ENCODE peak calls at places on chromosome 2, in four cellular contexts. O is IMR-90, V is neuronal stem cell, D is H1. T is an unnamed sample.

GRCh38 chr2:102592601-102593000 is 26.8 kb upstream of the SLC9A2 start:
- DNase-seq in O (peak; percentile 8), V (no peak), D (peak; percentile 57), T (peak; percentile 8)

GRCh38 chr2:235896061-235896460 is 272.1 kb downstream of the GBX2 start:
- DNase-seq in O (no peak), V (no peak), D (no peak), T (no peak)

GRCh38 chr2:206212673-206213513 is 53.2 kb downstream of the EEF1B2 start:
- DNase-seq in O (peak; percentile 17), V (no peak), D (no peak), T (peak; percentile 25)

GRCh38 chr2:44429034-44429433 is 67.3 kb downstream of the CAMKMT start:
- DNase-seq in O (peak; percentile 54), V (no peak), D (no peak), T (peak; percentile 15)

GRCh38 chr2:46490521-46491141 is 11.3 kb downstream of the TMEM247 start:
- DNase-seq in O (peak; percentile 26), V (no peak), D (peak; percentile 37), T (no peak)

GRCh38 chr2:152200562-152201465 is 25.3 kb upstream of the STAM2 start:
- DNase-seq in O (peak; percentile 98), V (no peak), D (no peak), T (peak; percentile 96)

GRCh38 chr2:38601061-38601460 is 1.7 kb downstream of the HNRNPLL start:
- DNase-seq in O (no peak), V (no peak), D (no peak), T (no peak)

GRCh38 chr2:53509827-53510785 is 257.5 kb upstream of the CHAC2 start:
- DNase-seq in O (no peak), V (peak; percentile 71), D (no peak), T (no peak)

GRCh38 chr2:55620123-55620779 is 2.8 kb upstream of the PPP4R3B start:
- DNase-seq in O (peak; percentile 14), V (no peak), D (no peak), T (peak; percentile 24)

GRCh38 chr2:8575011-8575750 is 106.7 kb upstream of the ID2 start:
- DNase-seq in O (peak; percentile 22), V (no peak), D (no peak), T (no peak)
- H2AK5ac ChIP-seq in O (peak overlapping the region; percentile 4), V (peak overlapping the region; percentile 23), D (no peak overlapping the region), T (no peak overlapping the region)

GRCh38 chr2:98810588-98810928 is 79.6 kb upstream of the MGAT4A start:
- DNase-seq in O (no peak), V (no peak), D (no peak), T (no peak)
- H3K23ac ChIP-seq in O (no peak overlapping the region), V (no peak overlapping the region), D (no peak overlapping the region), T (no peak overlapping the region)

GRCh38 chr2:167752734-167753133 is 494.7 kb downstream of the STK39 start:
- DNase-seq in O (no peak), V (no peak), D (no peak), T (no peak)
- H2AFZ ChIP-seq in O (no peak overlapping the region), V (no peak overlapping the region), D (no peak overlapping the region), T (no peak overlapping the region)

GRCh38 chr2:219280682-219281081 is 1.5 kb downstream of the DNAJB2 start:
- DNase-seq in O (no peak), V (no peak), D (no peak), T (no peak)

GRCh38 chr2:219277703-219278654 is 1.2 kb upstream of the DNAJB2 start:
- DNase-seq in O (peak; percentile 80), V (peak; percentile 76), D (peak; percentile 94), T (peak; percentile 91)

GRCh38 chr2:219279151-219279915 is at the start of gene DNAJB2:
- DNase-seq in O (peak; percentile 99), V (peak; percentile 92), D (peak; percentile 94), T (peak; percentile 100)

GRCh38 chr2:219279916-219280516 is 850 bp downstream of the DNAJB2 start:
- DNase-seq in O (no peak), V (no peak), D (no peak), T (no peak)

GRCh38 chr2:219278655-219279150 is 463 bp upstream of the DNAJB2 start:
- DNase-seq in O (no peak), V (no peak), D (no peak), T (no peak)
- H2AK5ac ChIP-seq in O (peak overlapping the region; percentile 96), V (peak overlapping the region; percentile 17), D (no peak overlapping the region), T (peak overlapping the region; percentile 1)

DNA sequence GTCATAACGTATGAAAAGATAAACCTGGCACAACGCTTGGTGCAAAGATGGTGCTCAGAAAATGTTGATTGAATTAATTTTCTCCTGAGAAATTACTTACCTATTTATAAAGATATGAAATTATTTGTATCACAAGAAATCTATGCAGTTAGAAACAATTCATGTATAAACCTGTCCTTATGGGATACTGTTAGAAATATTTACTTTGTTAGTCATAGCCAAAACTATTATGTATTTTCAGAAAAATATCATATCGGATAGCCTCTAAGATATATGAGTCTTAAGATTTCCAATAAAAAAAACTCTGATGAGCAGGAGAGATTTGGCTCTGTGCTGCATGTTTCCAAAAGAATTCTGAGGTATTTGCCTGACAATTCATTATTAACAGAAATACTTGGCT is 880.7 kb downstream of the LRRTM4 start:
- DNase-seq in O (no peak), V (no peak), D (no peak), T (no peak)
- H3K23ac ChIP-seq in O (no peak overlapping the region), V (no peak overlapping the region), D (no peak overlapping the region), T (no peak overlapping the region)

GRCh38 chr2:27354597-27354927 is 2.0 kb downstream of the GTF3C2 start:
- DNase-seq in O (no peak), V (no peak), D (no peak), T (no peak)

GRCh38 chr2:27351802-27352598 is 4.6 kb downstream of the GTF3C2 start:
- DNase-seq in O (no peak), V (no peak), D (no peak), T (no peak)

GRCh38 chr2:27356056-27356381 is 545 bp downstream of the GTF3C2 start:
- DNase-seq in O (peak; percentile 53), V (no peak), D (peak; percentile 69), T (peak; percentile 83)

GRCh38 chr2:27353762-27354596 is 2.6 kb downstream of the GTF3C2 start:
- DNase-seq in O (peak; percentile 58), V (no peak), D (no peak), T (peak; percentile 77)

DNA sequence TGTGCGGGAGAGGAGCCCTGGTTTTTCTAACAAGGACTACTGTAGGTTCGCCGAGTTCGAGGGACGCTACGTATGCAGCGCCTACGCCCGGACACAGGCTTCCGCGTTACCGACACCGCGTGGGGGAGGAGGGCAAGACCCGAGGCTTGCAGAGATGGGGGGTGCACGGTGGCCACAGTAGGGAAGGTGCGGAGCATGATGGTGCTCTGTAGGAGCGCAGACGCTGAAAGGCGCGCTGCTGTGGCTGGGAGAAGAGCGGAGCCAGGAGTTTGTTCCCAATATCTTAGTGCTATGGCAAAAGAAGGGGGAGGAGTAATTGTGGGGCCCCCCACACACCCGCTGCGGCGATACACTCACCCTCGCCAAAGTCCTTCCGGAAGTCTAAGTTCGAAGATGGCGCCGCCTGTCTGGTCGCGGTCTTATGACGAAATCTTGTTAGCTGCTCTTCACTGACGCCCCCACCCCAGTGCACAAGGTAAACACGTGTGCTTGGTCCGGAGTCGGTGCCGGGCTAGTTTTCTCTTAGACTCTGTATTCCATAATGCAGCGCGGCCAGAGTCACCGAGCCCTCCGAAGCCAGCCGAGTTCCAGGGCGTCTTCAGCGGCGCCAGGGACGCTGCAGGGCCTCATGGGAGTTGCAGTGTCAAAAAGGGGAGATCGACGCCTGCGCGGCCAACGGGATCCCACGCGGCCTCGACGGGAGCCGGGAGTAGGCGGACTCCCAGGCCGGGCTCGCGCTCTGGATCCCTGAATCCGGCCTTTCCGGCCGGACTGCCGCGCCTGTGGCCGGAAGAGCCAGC is at the start of gene GTF3C2:
- DNase-seq in O (peak; percentile 97), V (peak; percentile 98), D (peak; percentile 92), T (peak; percentile 99)
- H2AFZ ChIP-seq in O (peak within 1 kb of the TSS; percentile 98), V (peak within 1 kb of the TSS; percentile 96), D (peak within 1 kb of the TSS; percentile 66), T (peak within 1 kb of the TSS; percentile 76)

T was measured in mesenchymal stem cell.